ENCODE peak calls at places on chromosomes 6 and 20, in seven cellular contexts. One of them, this sample, is unnamed.

GRCh38 chr20:37681384-37681977 is 12.3 kb upstream of the CTNNBL1 start:
- DNase-seq in GDM1: no peak
- DNase-seq in CD4-positive, alpha-beta memory T cell: no peak
- DNase-seq in choroid plexus epithelial cell: peak; percentile 20
- DNase-seq in kidney tubule cell: no peak
- DNase-seq in stimulated activated naive B cell treated with anti-CD40 and anti-IgM and Interleukin-4, amounts not matched to agents 10 μg/mL and 1 μg/mL and 100 μg/mL, for 72 hours: no peak
- DNase-seq in C1 segment of cervical spinal cord: no peak
- DNase-seq in this sample: no peak

GRCh38 chr6:21123485-21124436 is 469.8 kb upstream of the SOX4 start:
- DNase-seq in GDM1: no peak
- DNase-seq in CD4-positive, alpha-beta memory T cell: no peak
- DNase-seq in choroid plexus epithelial cell: peak; percentile 4
- DNase-seq in kidney tubule cell: no peak
- DNase-seq in stimulated activated naive B cell treated with anti-CD40 and anti-IgM and Interleukin-4, amounts not matched to agents 10 μg/mL and 1 μg/mL and 100 μg/mL, for 72 hours: no peak
- DNase-seq in C1 segment of cervical spinal cord: no peak
- DNase-seq in this sample: no peak

GRCh38 chr6:37324131-37325033 is 29.4 kb upstream of the RNF8 start:
- DNase-seq in GDM1: no peak
- DNase-seq in CD4-positive, alpha-beta memory T cell: no peak
- DNase-seq in choroid plexus epithelial cell: peak; percentile 11
- DNase-seq in kidney tubule cell: peak; percentile 84
- DNase-seq in stimulated activated naive B cell treated with anti-CD40 and anti-IgM and Interleukin-4, amounts not matched to agents 10 μg/mL and 1 μg/mL and 100 μg/mL, for 72 hours: no peak
- DNase-seq in C1 segment of cervical spinal cord: no peak
- DNase-seq in this sample: no peak

GRCh38 chr6:97059473-97059872 is 134.9 kb downstream of the KLHL32 start:
- DNase-seq in GDM1: no peak
- DNase-seq in CD4-positive, alpha-beta memory T cell: peak; percentile 27
- DNase-seq in choroid plexus epithelial cell: peak; percentile 69
- DNase-seq in kidney tubule cell: peak; percentile 50
- DNase-seq in stimulated activated naive B cell treated with anti-CD40 and anti-IgM and Interleukin-4, amounts not matched to agents 10 μg/mL and 1 μg/mL and 100 μg/mL, for 72 hours: no peak
- DNase-seq in C1 segment of cervical spinal cord: no peak
- DNase-seq in this sample: no peak

GRCh38 chr20:57089701-57090144 is 176.7 kb downstream of the BMP7 start:
- DNase-seq in GDM1: peak; percentile 30
- DNase-seq in CD4-positive, alpha-beta memory T cell: peak; percentile 15
- DNase-seq in choroid plexus epithelial cell: peak; percentile 59
- DNase-seq in kidney tubule cell: peak; percentile 60
- DNase-seq in stimulated activated naive B cell treated with anti-CD40 and anti-IgM and Interleukin-4, amounts not matched to agents 10 μg/mL and 1 μg/mL and 100 μg/mL, for 72 hours: peak; percentile 47
- DNase-seq in C1 segment of cervical spinal cord: no peak
- DNase-seq in this sample: peak; percentile 74

GRCh38 chr6:26003102-26003694 is 40.6 kb downstream of the TRIM38 start:
- DNase-seq in GDM1: no peak
- DNase-seq in CD4-positive, alpha-beta memory T cell: peak; percentile 37
- DNase-seq in choroid plexus epithelial cell: peak; percentile 72
- DNase-seq in kidney tubule cell: peak; percentile 56
- DNase-seq in stimulated activated naive B cell treated with anti-CD40 and anti-IgM and Interleukin-4, amounts not matched to agents 10 μg/mL and 1 μg/mL and 100 μg/mL, for 72 hours: no peak
- DNase-seq in C1 segment of cervical spinal cord: no peak
- DNase-seq in this sample: peak; percentile 38

GRCh38 chr6:15341311-15341710 is 95.4 kb downstream of the JARID2 start:
- DNase-seq in GDM1: no peak
- DNase-seq in CD4-positive, alpha-beta memory T cell: no peak
- DNase-seq in choroid plexus epithelial cell: no peak
- DNase-seq in kidney tubule cell: peak; percentile 61
- DNase-seq in stimulated activated naive B cell treated with anti-CD40 and anti-IgM and Interleukin-4, amounts not matched to agents 10 μg/mL and 1 μg/mL and 100 μg/mL, for 72 hours: no peak
- DNase-seq in C1 segment of cervical spinal cord: no peak
- DNase-seq in this sample: no peak

GRCh38 chr6:123276439-123277045 is 280.5 kb downstream of the CLVS2 start:
- DNase-seq in GDM1: peak; percentile 77
- DNase-seq in CD4-positive, alpha-beta memory T cell: no peak
- DNase-seq in choroid plexus epithelial cell: no peak
- DNase-seq in kidney tubule cell: no peak
- DNase-seq in stimulated activated naive B cell treated with anti-CD40 and anti-IgM and Interleukin-4, amounts not matched to agents 10 μg/mL and 1 μg/mL and 100 μg/mL, for 72 hours: no peak
- DNase-seq in C1 segment of cervical spinal cord: no peak
- DNase-seq in this sample: no peak

GRCh38 chr20:31934968-31935764 is 16.7 kb downstream of the PDRG1 start:
- DNase-seq in GDM1: no peak
- DNase-seq in CD4-positive, alpha-beta memory T cell: no peak
- DNase-seq in choroid plexus epithelial cell: no peak
- DNase-seq in kidney tubule cell: no peak
- DNase-seq in stimulated activated naive B cell treated with anti-CD40 and anti-IgM and Interleukin-4, amounts not matched to agents 10 μg/mL and 1 μg/mL and 100 μg/mL, for 72 hours: no peak
- DNase-seq in C1 segment of cervical spinal cord: no peak
- DNase-seq in this sample: no peak

GRCh38 chr20:20593447-20594170 is 118.8 kb downstream of the RALGAPA2 start:
- DNase-seq in GDM1: no peak
- DNase-seq in CD4-positive, alpha-beta memory T cell: no peak
- DNase-seq in choroid plexus epithelial cell: peak; percentile 79
- DNase-seq in kidney tubule cell: peak; percentile 33
- DNase-seq in stimulated activated naive B cell treated with anti-CD40 and anti-IgM and Interleukin-4, amounts not matched to agents 10 μg/mL and 1 μg/mL and 100 μg/mL, for 72 hours: peak; percentile 4
- DNase-seq in C1 segment of cervical spinal cord: no peak
- DNase-seq in this sample: peak; percentile 16

GRCh38 chr6:141580988-141581387 is 551.7 kb upstream of the GJE1 start:
- DNase-seq in GDM1: no peak
- DNase-seq in CD4-positive, alpha-beta memory T cell: no peak
- DNase-seq in choroid plexus epithelial cell: peak; percentile 28
- DNase-seq in kidney tubule cell: peak; percentile 77
- DNase-seq in stimulated activated naive B cell treated with anti-CD40 and anti-IgM and Interleukin-4, amounts not matched to agents 10 μg/mL and 1 μg/mL and 100 μg/mL, for 72 hours: no peak
- DNase-seq in C1 segment of cervical spinal cord: no peak
- DNase-seq in this sample: no peak

GRCh38 chr20:58447733-58448391 is 58.8 kb downstream of the VAPB start:
- DNase-seq in GDM1: peak; percentile 8
- DNase-seq in CD4-positive, alpha-beta memory T cell: peak; percentile 47
- DNase-seq in choroid plexus epithelial cell: peak; percentile 77
- DNase-seq in kidney tubule cell: peak; percentile 63
- DNase-seq in stimulated activated naive B cell treated with anti-CD40 and anti-IgM and Interleukin-4, amounts not matched to agents 10 μg/mL and 1 μg/mL and 100 μg/mL, for 72 hours: peak; percentile 24
- DNase-seq in C1 segment of cervical spinal cord: no peak
- DNase-seq in this sample: no peak

GRCh38 chr6:46684771-46685170 is 2.9 kb upstream of the TDRD6 start:
- DNase-seq in GDM1: no peak
- DNase-seq in CD4-positive, alpha-beta memory T cell: no peak
- DNase-seq in choroid plexus epithelial cell: peak; percentile 75
- DNase-seq in kidney tubule cell: peak; percentile 36
- DNase-seq in stimulated activated naive B cell treated with anti-CD40 and anti-IgM and Interleukin-4, amounts not matched to agents 10 μg/mL and 1 μg/mL and 100 μg/mL, for 72 hours: no peak
- DNase-seq in C1 segment of cervical spinal cord: no peak
- DNase-seq in this sample: no peak

GRCh38 chr6:167877994-167878779 is 51.5 kb downstream of the AFDN start:
- DNase-seq in GDM1: no peak
- DNase-seq in CD4-positive, alpha-beta memory T cell: no peak
- DNase-seq in choroid plexus epithelial cell: no peak
- DNase-seq in kidney tubule cell: no peak
- DNase-seq in stimulated activated naive B cell treated with anti-CD40 and anti-IgM and Interleukin-4, amounts not matched to agents 10 μg/mL and 1 μg/mL and 100 μg/mL, for 72 hours: no peak
- DNase-seq in C1 segment of cervical spinal cord: no peak
- DNase-seq in this sample: no peak

GRCh38 chr6:56730663-56731529 is 88.2 kb upstream of the DST start:
- DNase-seq in GDM1: no peak
- DNase-seq in CD4-positive, alpha-beta memory T cell: no peak
- DNase-seq in choroid plexus epithelial cell: peak; percentile 78
- DNase-seq in kidney tubule cell: peak; percentile 71
- DNase-seq in stimulated activated naive B cell treated with anti-CD40 and anti-IgM and Interleukin-4, amounts not matched to agents 10 μg/mL and 1 μg/mL and 100 μg/mL, for 72 hours: no peak
- DNase-seq in C1 segment of cervical spinal cord: no peak
- DNase-seq in this sample: no peak

GRCh38 chr6:23218751-23219150 is 649.4 kb downstream of the HDGFL1 start:
- DNase-seq in GDM1: no peak
- DNase-seq in CD4-positive, alpha-beta memory T cell: no peak
- DNase-seq in choroid plexus epithelial cell: no peak
- DNase-seq in kidney tubule cell: no peak
- DNase-seq in stimulated activated naive B cell treated with anti-CD40 and anti-IgM and Interleukin-4, amounts not matched to agents 10 μg/mL and 1 μg/mL and 100 μg/mL, for 72 hours: no peak
- DNase-seq in C1 segment of cervical spinal cord: no peak
- DNase-seq in this sample: no peak

This sample was measured in substantia nigra.